ENCODE peak calls at places on chromosome 18, in four cellular contexts. J, N, E and A are unnamed samples.

GRCh38 chr18:77984833-77985232 is 735.2 kb downstream of the GALR1 start:
- DNase-seq in J (no peak), N (no peak), E (no peak), A (no peak)

GRCh38 chr18:55634545-55634944 is 46.6 kb upstream of the TCF4 start:
- DNase-seq in J (no peak), N (no peak), E (peak), A (no peak)

GRCh38 chr18:36756262-36756661 is 72.5 kb downstream of the TPGS2 start:
- DNase-seq in J (no peak), N (no peak), E (peak), A (no peak)

GRCh38 chr18:8365528-8365927 is 243.7 kb upstream of the RAB12 start:
- DNase-seq in J (no peak), N (no peak), E (no peak), A (no peak)

GRCh38 chr18:7982216-7982615 is 415.1 kb downstream of the PTPRM start:
- DNase-seq in J (no peak), N (no peak), E (no peak), A (no peak)

GRCh38 chr18:34981487-34981886 is 59.7 kb upstream of the MAPRE2 start:
- DNase-seq in J (no peak), N (no peak), E (no peak), A (no peak)

GRCh38 chr18:42141439-42141838 is 186.4 kb downstream of the PIK3C3 start:
- DNase-seq in J (no peak), N (no peak), E (no peak), A (no peak)

GRCh38 chr18:57780318-57781127 is 22.6 kb downstream of the ATP8B1 start:
- DNase-seq in J (no peak), N (no peak), E (no peak), A (no peak)

GRCh38 chr18:49459404-49460171 is 857 bp downstream of the DYM start:
- DNase-seq in J (peak), N (no peak), E (no peak), A (no peak)

GRCh38 chr18:59049726-59050660 is 89.7 kb upstream of the SEC11C start:
- DNase-seq in J (no peak), N (no peak), E (no peak), A (no peak)

GRCh38 chr18:6593142-6593889 is 136.2 kb upstream of the ARHGAP28 start:
- DNase-seq in J (no peak), N (no peak), E (peak), A (no peak)

GRCh38 chr18:56522826-56523225 is 115.6 kb downstream of the TXNL1 start:
- DNase-seq in J (no peak), N (no peak), E (no peak), A (no peak)

GRCh38 chr18:37946324-37946723 is 380.7 kb upstream of the CELF4 start:
- DNase-seq in J (no peak), N (no peak), E (no peak), A (no peak)

GRCh38 chr18:59846814-59847490 is 52.8 kb upstream of the PMAIP1 start:
- DNase-seq in J (peak), N (no peak), E (no peak), A (no peak)

GRCh38 chr18:44927127-44927849 is 246.6 kb downstream of the SETBP1 start:
- DNase-seq in J (no peak), N (no peak), E (no peak), A (no peak)

GRCh38 chr18:28794459-28795245 is 617.7 kb upstream of the CDH2 start:
- DNase-seq in J (no peak), N (no peak), E (peak), A (no peak)

GRCh38 chr18:68104036-68104435 is 587.5 kb upstream of the DSEL start:
- DNase-seq in J (no peak), N (no peak), E (no peak), A (no peak)

GRCh38 chr18:2932247-2933181 is 80.4 kb downstream of the LPIN2 start:
- DNase-seq in J (peak), N (no peak), E (peak), A (peak)

GRCh38 chr18:78721281-78721949 is 258.2 kb upstream of the SALL3 start:
- DNase-seq in J (no peak), N (peak), E (no peak), A (no peak)

GRCh38 chr18:28086530-28087172 is 90.3 kb downstream of the CDH2 start:
- DNase-seq in J (no peak), N (no peak), E (no peak), A (no peak)

GRCh38 chr18:73409242-73409641 is 541.5 kb upstream of the NETO1 start:
- DNase-seq in J (no peak), N (no peak), E (no peak), A (no peak)

GRCh38 chr18:35478520-35479435 is 19.0 kb downstream of the INO80C start:
- DNase-seq in J (no peak), N (peak), E (peak), A (peak)

GRCh38 chr18:12879840-12880531 is 4.1 kb downstream of the PTPN2 start:
- DNase-seq in J (no peak), N (no peak), E (no peak), A (no peak)

GRCh38 chr18:74248189-74248975 is 43.4 kb downstream of the CYB5A start:
- DNase-seq in J (no peak), N (no peak), E (no peak), A (no peak)

GRCh38 chr18:845152-845819 is 33.2 kb upstream of the YES1 start:
- DNase-seq in J (no peak), N (no peak), E (peak), A (no peak)

GRCh38 chr18:45841765-45842442 is 16.4 kb downstream of the SIGLEC15 start:
- DNase-seq in J (no peak), N (no peak), E (no peak), A (no peak)

GRCh38 chr18:27227721-27228120 is 42.6 kb upstream of the CHST9 start:
- DNase-seq in J (no peak), N (no peak), E (no peak), A (no peak)

GRCh38 chr18:24603151-24603550 is 142.7 kb downstream of the HRH4 start:
- DNase-seq in J (no peak), N (no peak), E (no peak), A (no peak)

GRCh38 chr18:51417643-51418483 is 220.4 kb upstream of the MEX3C start:
- DNase-seq in J (no peak), N (no peak), E (no peak), A (no peak)

GRCh38 chr18:45557296-45557695 is 58.0 kb upstream of the SLC14A2 start:
- DNase-seq in J (no peak), N (no peak), E (no peak), A (no peak)

GRCh38 chr18:3121256-3121655 is 98.5 kb downstream of the MYOM1 start:
- DNase-seq in J (no peak), N (no peak), E (no peak), A (no peak)

GRCh38 chr18:22471546-22472131 is 53.9 kb upstream of the CTAGE1 start:
- DNase-seq in J (no peak), N (no peak), E (no peak), A (peak)

GRCh38 chr18:42640160-42640559 is 475.3 kb downstream of the RIT2 start:
- DNase-seq in J (no peak), N (no peak), E (no peak), A (no peak)

GRCh38 chr18:8800876-8801262 is 95.5 kb downstream of the MTCL1 start:
- DNase-seq in J (no peak), N (no peak), E (no peak), A (no peak)

GRCh38 chr18:69631281-69631680 is 230.6 kb downstream of the DOK6 start:
- DNase-seq in J (no peak), N (no peak), E (no peak), A (no peak)

GRCh38 chr18:34117319-34117718 is 107.4 kb downstream of the NOL4 start:
- DNase-seq in J (no peak), N (no peak), E (no peak), A (peak)

GRCh38 chr18:74609535-74609934 is 11.9 kb downstream of the ZNF407 start:
- DNase-seq in J (no peak), N (no peak), E (no peak), A (no peak)

GRCh38 chr18:76806301-76806700 is 16.1 kb upstream of the ZNF236 start:
- DNase-seq in J (no peak), N (peak), E (no peak), A (no peak)

GRCh38 chr18:49584431-49584830 is 22.6 kb downstream of the LIPG start:
- DNase-seq in J (no peak), N (no peak), E (no peak), A (no peak)